ENCODE peak calls at places on chromosomes 1 and 21, in ten cellular contexts. P is AG20443; F is NCI-H1092; C is GM19239; Z is HTR-8/SVneo; E is NCI-H1930; Y is GM04503; B is stimulated activated naive CD8-positive, alpha-beta T cell treated with anti-CD3 and anti-CD28 coated beads, Interleukin-15, amount 100 ng/mL, for 72 hours; V is neural progenitor cell; N is T-cell. Q is an unnamed sample.

GRCh38 chr1:156194300-156194652 is 372 bp downstream of the SLC25A44 start:
- DNase-seq in Y (no peak), E (no peak), V (no peak), C (no peak), B (no peak), F (no peak), N (no peak), Z (no peak), P (no peak), Q (no peak)

GRCh38 chr1:107246775-107247345 is 106.0 kb downstream of the NTNG1 start:
- DNase-seq in Y (no peak), N (no peak), B (no peak), F (no peak), C (no peak), P (no peak), E (no peak), Z (no peak), V (no peak), Q (no peak)

GRCh38 chr1:52601976-52602327 is 219 bp upstream of the GPX7 start:
- DNase-seq in N (no peak), E (no peak), Y (no peak), B (no peak), F (no peak), C (no peak), P (no peak), Z (no peak), V (no peak), Q (no peak)

GRCh38 chr1:239718997-239719628 is 332.7 kb downstream of the CHRM3 start:
- DNase-seq in Z (no peak), E (no peak), C (no peak), P (no peak), F (no peak), V (no peak), N (no peak), Y (no peak), B (peak), Q (no peak)

GRCh38 chr1:87794788-87795614 is 466.3 kb downstream of the LMO4 start:
- DNase-seq in C (no peak), N (no peak), Z (peak), P (peak), F (no peak), V (no peak), Y (no peak), B (no peak), E (no peak), Q (no peak)

GRCh38 chr1:150258275-150258666 is 697 bp downstream of the CA14 start:
- DNase-seq in V (peak), Y (no peak), B (no peak), Z (no peak), C (no peak), N (no peak), P (no peak), E (no peak), F (no peak), Q (no peak)

GRCh38 chr1:150808134-150808533 is at the start of gene CTSK:
- DNase-seq in P (peak), Z (no peak), E (no peak), F (no peak), V (no peak), C (no peak), B (no peak), Y (no peak), N (no peak), Q (no peak)

GRCh38 chr1:13749543-13750307 is 49.7 kb downstream of the PRDM2 start:
- DNase-seq in C (peak), Y (no peak), B (peak), E (no peak), N (peak), F (peak), Z (no peak), V (peak), P (peak), Q (no peak)

GRCh38 chr1:168410464-168410863 is 129.8 kb downstream of the TBX19 start:
- DNase-seq in F (no peak), C (no peak), V (no peak), Z (no peak), E (no peak), Y (no peak), N (no peak), P (no peak), B (no peak), Q (no peak)

GRCh38 chr21:15751037-15751436 is 21.3 kb downstream of the USP25 start:
- DNase-seq in V (no peak), Z (no peak), N (no peak), P (no peak), C (no peak), Y (no peak), E (no peak), B (no peak), F (no peak), Q (no peak)

GRCh38 chr1:59707216-59707615 is 107.5 kb upstream of the HOOK1 start:
- DNase-seq in V (no peak), F (no peak), B (no peak), Z (peak), E (no peak), P (peak), Y (peak), N (no peak), C (no peak), Q (no peak)

GRCh38 chr1:32568929-32569328 is 29.7 kb downstream of the ZBTB8A start:
- DNase-seq in Z (no peak), E (no peak), V (no peak), Y (no peak), P (no peak), B (no peak), C (no peak), N (no peak), F (no peak), Q (no peak)

GRCh38 chr21:38712076-38712475 is 93.7 kb upstream of the ETS2 start:
- DNase-seq in N (no peak), F (peak), Z (peak), B (no peak), E (peak), C (no peak), P (peak), V (peak), Y (no peak), Q (no peak)

GRCh38 chr1:236774926-236775325 is 20.2 kb upstream of the MTR start:
- DNase-seq in Y (no peak), N (no peak), B (no peak), F (peak), C (no peak), V (peak), P (peak), Z (peak), E (no peak), Q (no peak)

GRCh38 chr1:219189942-219190341 is 16.3 kb downstream of the LYPLAL1 start:
- DNase-seq in P (no peak), V (no peak), F (no peak), C (no peak), N (no peak), Z (no peak), Y (no peak), B (no peak), E (no peak), Q (no peak)

GRCh38 chr1:220684890-220685289 is 5.3 kb upstream of the C1orf115 start:
- DNase-seq in N (no peak), E (no peak), B (no peak), Y (no peak), V (no peak), Z (no peak), P (no peak), C (no peak), F (no peak), Q (no peak)

GRCh38 chr1:77036560-77036959 is 169.3 kb downstream of the ST6GALNAC5 start:
- DNase-seq in N (no peak), F (no peak), B (no peak), Z (peak), E (no peak), P (no peak), V (peak), C (no peak), Y (no peak), Q (no peak)

GRCh38 chr1:77489910-77490309 is 192.5 kb downstream of the ZZZ3 start:
- DNase-seq in P (peak), N (no peak), Z (no peak), C (no peak), Y (peak), F (no peak), B (no peak), E (no peak), V (no peak), Q (no peak)

GRCh38 chr21:33042812-33043211 is 17.1 kb downstream of the OLIG2 start:
- DNase-seq in C (no peak), F (no peak), E (no peak), Y (peak), Z (peak), B (no peak), V (no peak), N (no peak), P (peak), Q (no peak)

GRCh38 chr1:243924188-243924587 is 74.1 kb upstream of the AKT3 start:
- DNase-seq in P (peak), N (no peak), V (no peak), E (no peak), Z (peak), B (no peak), Y (peak), F (no peak), C (no peak), Q (no peak)

GRCh38 chr1:91779603-91780021 is 106.3 kb downstream of the TGFBR3 start:
- DNase-seq in Y (no peak), N (no peak), E (no peak), C (no peak), V (no peak), F (no peak), Z (no peak), P (no peak), B (no peak), Q (no peak)

GRCh38 chr1:23013657-23014056 is 2.0 kb downstream of the TEX46 start:
- DNase-seq in Y (no peak), P (no peak), Z (no peak), E (no peak), N (no peak), C (no peak), V (peak), B (no peak), F (peak), Q (peak)

GRCh38 chr1:159098596-159098995 is 22.0 kb upstream of the AIM2 start:
- DNase-seq in C (no peak), N (no peak), B (no peak), Z (no peak), E (no peak), F (no peak), V (no peak), Y (no peak), P (no peak), Q (no peak)

GRCh38 chr1:167094690-167095089 is 815 bp downstream of the STYXL2 start:
- DNase-seq in F (no peak), Y (no peak), B (no peak), C (no peak), E (no peak), P (no peak), Z (no peak), V (no peak), N (no peak), Q (no peak)

GRCh38 chr1:103107696-103108524 is at the start of gene COL11A1:
- DNase-seq in F (no peak), N (no peak), B (no peak), V (peak), Z (no peak), E (no peak), C (no peak), Y (no peak), P (no peak), Q (no peak)

Q was measured in GM13977.